ENCODE peak calls at places on chromosome 20, in nine cellular contexts. O, F, T, P, R, Q, J, E and N are unnamed samples.

GRCh38 chr20:41086402-41087324 is 50.7 kb upstream of the PLCG1 start:
- DNase-seq in R (no peak), F (no peak), P (no peak), J (no peak), T (no peak), E (no peak), Q (no peak), O (no peak), N (no peak)

GRCh38 chr20:34256629-34257124 is 15.5 kb downstream of the ASIP start:
- DNase-seq in P (no peak), R (no peak), Q (no peak), O (no peak), T (no peak), E (no peak), J (no peak), F (no peak), N (no peak)

GRCh38 chr20:16260911-16261310 is 312.3 kb downstream of the KIF16B start:
- DNase-seq in J (no peak), F (peak), P (no peak), E (no peak), R (no peak), O (no peak), Q (no peak), T (no peak), N (no peak)

GRCh38 chr20:13638162-13638495 is 603 bp downstream of the TASP1 start:
- DNase-seq in R (peak), F (peak), E (no peak), T (no peak), O (no peak), Q (no peak), P (no peak), J (no peak), N (no peak)

GRCh38 chr20:33299111-33299603 is 16.1 kb downstream of the BPIFB1 start:
- DNase-seq in P (peak), T (peak), Q (peak), E (peak), J (peak), F (peak), O (peak), R (peak), N (no peak)

GRCh38 chr20:19770375-19770774 is 12.3 kb downstream of the RIN2 start:
- DNase-seq in J (no peak), F (no peak), E (no peak), T (no peak), P (no peak), Q (no peak), O (no peak), R (no peak), N (no peak)

GRCh38 chr20:5432030-5432429 is 115.3 kb upstream of the PROKR2 start:
- DNase-seq in J (no peak), O (no peak), E (no peak), F (no peak), Q (no peak), R (no peak), T (no peak), P (no peak), N (no peak)

GRCh38 chr20:61764471-61765020 is 301.1 kb downstream of the TAF4 start:
- DNase-seq in E (no peak), J (no peak), O (peak), T (no peak), R (no peak), F (no peak), P (no peak), Q (no peak), N (no peak)

GRCh38 chr20:19256085-19256484 is 43.6 kb downstream of the SLC24A3 start:
- DNase-seq in T (no peak), Q (no peak), J (no peak), E (no peak), F (no peak), O (no peak), P (no peak), R (no peak), N (no peak)

GRCh38 chr20:35511814-35512420 is 17.5 kb downstream of the C20orf173 start:
- DNase-seq in Q (peak), E (no peak), P (no peak), J (no peak), O (no peak), F (peak), R (peak), T (no peak), N (no peak)

GRCh38 chr20:32893878-32894483 is 35.3 kb downstream of the EFCAB8 start:
- DNase-seq in R (peak), F (no peak), E (no peak), O (no peak), T (no peak), Q (peak), J (no peak), P (no peak), N (no peak)

GRCh38 chr20:37968726-37969401 is 64.4 kb downstream of the TTI1 start:
- DNase-seq in F (no peak), J (no peak), Q (no peak), O (no peak), R (peak), T (no peak), P (no peak), E (no peak), N (no peak)

GRCh38 chr20:32789896-32790750 is 27.9 kb downstream of the DNMT3B start:
- DNase-seq in O (peak), F (peak), Q (peak), J (peak), R (peak), E (peak), P (peak), T (peak), N (peak)

GRCh38 chr20:24676353-24676977 is 207.0 kb downstream of the SYNDIG1 start:
- DNase-seq in E (peak), Q (no peak), R (no peak), O (no peak), F (no peak), T (no peak), J (no peak), P (no peak), N (no peak)

GRCh38 chr20:5786930-5787826 is 37.0 kb downstream of the SHLD1 start:
- DNase-seq in F (peak), O (no peak), E (no peak), P (no peak), Q (no peak), R (no peak), J (no peak), T (no peak), N (no peak)

GRCh38 chr20:48819813-48820648 is 7.8 kb downstream of the PREX1 start:
- DNase-seq in J (no peak), O (no peak), Q (peak), F (no peak), T (no peak), E (no peak), P (no peak), R (no peak), N (no peak)

GRCh38 chr20:38180781-38181180 is 15.7 kb upstream of the TGM2 start:
- DNase-seq in T (no peak), R (no peak), Q (no peak), F (peak), J (no peak), P (no peak), O (peak), E (no peak), N (no peak)

GRCh38 chr20:10313701-10314100 is 95.1 kb downstream of the SNAP25 start:
- DNase-seq in P (no peak), E (no peak), Q (no peak), R (peak), J (no peak), O (no peak), T (no peak), F (no peak), N (no peak)

GRCh38 chr20:4835244-4836177 is 113.8 kb downstream of the PRND start:
- DNase-seq in P (no peak), O (peak), J (peak), T (no peak), E (no peak), R (no peak), Q (no peak), F (peak), N (no peak)

GRCh38 chr20:21656299-21657067 is 49.0 kb upstream of the PAX1 start:
- DNase-seq in O (no peak), E (no peak), T (no peak), F (no peak), J (no peak), P (no peak), R (no peak), Q (no peak), N (no peak)

GRCh38 chr20:61310954-61311353 is 58.9 kb downstream of the CDH4 start:
- DNase-seq in E (no peak), F (no peak), R (no peak), T (no peak), O (no peak), P (no peak), Q (no peak), J (no peak), N (no peak)

GRCh38 chr20:44463466-44463865 is 12.2 kb upstream of the TTPAL start:
- DNase-seq in R (no peak), F (no peak), O (no peak), E (no peak), J (no peak), P (no peak), Q (no peak), T (no peak), N (no peak)

GRCh38 chr20:44460795-44461141 is 14.9 kb upstream of the TTPAL start:
- DNase-seq in E (no peak), J (no peak), R (peak), O (no peak), T (no peak), P (no peak), Q (peak), F (peak), N (no peak)

GRCh38 chr20:44464514-44464913 is 11.2 kb upstream of the TTPAL start:
- DNase-seq in E (no peak), Q (no peak), T (no peak), J (no peak), P (no peak), O (no peak), F (no peak), R (no peak), N (no peak)

GRCh38 chr20:44461803-44462174 is 13.9 kb upstream of the TTPAL start:
- DNase-seq in Q (no peak), P (no peak), T (no peak), F (no peak), E (no peak), J (no peak), O (no peak), R (no peak), N (no peak)

DNA sequence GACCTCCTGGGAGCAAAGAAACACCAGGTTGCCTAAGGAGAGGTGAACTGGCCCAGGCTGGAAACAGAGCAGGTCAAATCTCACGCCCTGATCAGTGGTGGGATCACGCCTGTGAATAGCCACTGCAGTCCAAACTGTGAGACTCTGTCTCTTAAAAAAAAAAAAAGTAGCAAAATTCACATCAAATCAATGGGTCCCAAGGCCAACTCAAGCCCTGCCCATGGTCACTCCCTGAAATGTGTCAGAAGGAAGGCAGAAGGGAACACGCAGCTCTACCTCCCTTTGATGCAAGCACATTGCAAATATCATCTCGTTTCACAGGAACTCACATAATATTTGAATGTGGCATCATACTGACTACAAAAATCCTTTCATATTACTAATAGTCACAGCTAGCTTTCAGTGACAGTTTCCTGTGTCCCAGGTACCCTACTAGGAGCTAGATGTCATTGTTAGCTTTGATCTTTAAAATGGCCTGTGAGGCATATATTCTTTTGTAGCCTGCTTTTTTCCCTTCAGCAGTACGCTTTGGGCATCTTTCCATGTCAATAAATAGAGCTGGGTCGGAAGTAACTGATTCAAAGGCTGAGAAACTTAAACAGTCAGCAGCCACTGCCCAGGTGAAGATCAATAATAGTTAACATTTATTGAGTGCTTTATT is 14.4 kb upstream of the TTPAL start:
- DNase-seq in R (no peak), F (no peak), Q (no peak), J (no peak), P (no peak), T (no peak), O (no peak), E (no peak), N (no peak)
- TF ChIP-seq CTCF in R (no peak), F (no peak), Q (peak), J (no peak), P (no peak), T (no peak), O (no peak), E (no peak), N (no peak)

GRCh38 chr20:46978871-46979536 is 84.4 kb downstream of the EYA2 start:
- DNase-seq in F (no peak), Q (no peak), P (no peak), E (no peak), J (no peak), O (no peak), R (no peak), T (no peak), N (no peak)

GRCh38 chr20:46979603-46980241 is 85.1 kb downstream of the EYA2 start:
- DNase-seq in J (no peak), R (no peak), T (no peak), E (no peak), F (no peak), P (no peak), Q (peak), O (no peak), N (no peak)

GRCh38 chr20:46975976-46976375 is 81.3 kb downstream of the EYA2 start:
- DNase-seq in T (no peak), P (no peak), E (no peak), J (no peak), Q (no peak), F (no peak), O (no peak), R (no peak), N (no peak)

GRCh38 chr20:46977204-46977603 is 82.6 kb downstream of the EYA2 start:
- DNase-seq in O (no peak), T (no peak), R (no peak), E (no peak), J (no peak), Q (no peak), F (no peak), P (no peak), N (no peak)

DNA sequence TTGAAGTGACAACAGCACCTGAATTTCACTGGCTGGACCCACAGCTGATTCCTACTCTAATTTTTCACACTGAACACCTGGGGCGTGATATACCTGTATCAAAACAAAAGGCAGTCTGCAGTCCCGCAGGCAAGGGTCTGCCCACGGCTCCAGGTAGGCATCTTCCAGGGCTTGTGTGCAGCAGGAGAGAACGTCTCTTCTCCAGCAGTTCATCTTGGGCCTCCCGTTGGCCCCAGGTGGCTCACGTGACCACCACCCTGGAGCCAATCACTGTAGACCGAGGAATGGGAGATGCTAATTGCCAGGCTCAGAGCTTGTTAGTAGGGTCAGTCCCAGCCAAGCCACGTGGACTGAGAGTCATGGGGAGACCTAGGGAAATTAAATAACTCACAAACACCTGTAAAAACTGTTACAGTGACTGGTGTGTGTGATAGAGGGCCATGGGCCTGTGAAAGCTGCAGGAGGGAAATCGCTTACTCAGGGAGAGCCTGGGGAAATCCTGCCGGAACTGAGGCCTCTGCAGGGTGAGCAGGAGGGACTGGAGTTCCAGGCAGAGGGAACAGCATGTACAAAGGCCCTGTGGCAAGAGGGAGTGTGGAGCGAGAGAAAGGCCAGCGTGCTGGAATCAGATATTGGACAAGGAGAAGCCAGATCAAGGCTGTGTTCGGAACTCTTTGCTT is 83.4 kb downstream of the EYA2 start:
- DNase-seq in O (no peak), J (no peak), Q (no peak), R (no peak), T (no peak), F (no peak), E (no peak), P (no peak), N (no peak)
- H3K27ac ChIP-seq in O (no peak), J (no peak), Q (no peak), R (no peak), T (no peak), F (no peak), E (no peak), P (no peak), N (no peak)

GRCh38 chr20:36862857-36863668 is 12.9 kb upstream of the TLDC2 start:
- DNase-seq in Q (no peak), E (no peak), P (no peak), F (no peak), T (no peak), O (no peak), R (peak), J (no peak), N (no peak)
- H3K4me3 ChIP-seq in Q (peak), E (peak), P (peak), F (no peak), T (peak), O (peak), R (peak), J (peak), N (peak)

GRCh38 chr20:58691773-58692578 is 624 bp upstream of the NPEPL1 start:
- DNase-seq in R (no peak), E (peak), P (peak), O (peak), T (no peak), Q (no peak), F (no peak), J (peak), N (no peak)

GRCh38 chr20:58691405-58691772 is 1.2 kb upstream of the NPEPL1 start:
- DNase-seq in R (no peak), P (no peak), T (no peak), Q (no peak), O (no peak), F (no peak), E (no peak), J (no peak), N (no peak)

GRCh38 chr20:58694241-58695083 is 1.9 kb downstream of the NPEPL1 start:
- DNase-seq in F (no peak), P (peak), E (peak), T (no peak), Q (no peak), R (no peak), J (no peak), O (no peak), N (no peak)

GRCh38 chr20:58693226-58694006 is 816 bp downstream of the NPEPL1 start:
- DNase-seq in F (no peak), P (peak), E (peak), R (peak), T (no peak), J (no peak), O (no peak), Q (no peak), N (no peak)

GRCh38 chr20:58692579-58693225 is at the start of gene NPEPL1:
- DNase-seq in F (peak), T (no peak), Q (peak), R (peak), O (peak), J (peak), E (peak), P (peak), N (no peak)
- TF ChIP-seq CTCF in F (no peak), T (no peak), Q (no peak), R (no peak), O (no peak), J (peak), E (no peak), P (no peak), N (no peak)

DNA sequence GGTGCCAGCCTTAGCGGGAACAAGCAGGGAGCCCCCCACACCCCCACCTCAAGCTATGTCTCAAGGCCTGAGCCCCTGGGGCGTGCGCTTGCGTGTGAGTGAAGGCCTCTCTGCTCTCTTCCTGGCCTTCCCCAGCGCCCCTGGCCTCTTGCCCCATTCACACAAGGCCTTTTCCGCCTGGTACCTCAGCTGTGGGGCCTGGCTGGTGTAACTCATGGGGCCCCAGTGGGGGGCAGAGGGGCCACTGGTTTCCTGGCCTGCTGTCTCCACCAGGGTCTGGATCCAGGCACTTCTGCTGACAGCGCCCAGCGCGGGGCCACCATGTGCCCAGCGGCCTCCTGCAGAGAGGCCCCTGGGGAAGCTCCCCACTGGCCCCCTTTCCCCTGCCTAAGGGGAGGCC is 34.7 kb downstream of the GNAS-AS1 start:
- DNase-seq in T (no peak), Q (no peak), R (no peak), E (no peak), J (no peak), O (no peak), P (no peak), F (no peak), N (no peak)
- H3K27ac ChIP-seq in T (no peak), Q (no peak), R (no peak), E (no peak), J (no peak), O (no peak), P (no peak), F (no peak), N (no peak)

GRCh38 chr20:23643665-23644064 is 5.9 kb upstream of the CST3 start:
- DNase-seq in F (no peak), P (no peak), J (no peak), Q (no peak), R (no peak), E (no peak), O (no peak), T (no peak), N (no peak)
- H3K4me3 ChIP-seq in F (no peak), P (no peak), J (no peak), Q (no peak), R (no peak), E (no peak), O (no peak), T (no peak), N (no peak)

GRCh38 chr20:44477151-44477550 is 1.5 kb downstream of the TTPAL start:
- DNase-seq in J (no peak), R (no peak), F (peak), P (no peak), O (no peak), T (no peak), E (no peak), Q (no peak), N (no peak)

GRCh38 chr20:44479643-44480042 is 4.0 kb downstream of the TTPAL start:
- DNase-seq in E (no peak), T (no peak), O (no peak), R (no peak), J (no peak), P (no peak), F (no peak), Q (peak), N (no peak)

GRCh38 chr20:44478188-44478587 is 2.5 kb downstream of the TTPAL start:
- DNase-seq in P (no peak), E (no peak), R (no peak), T (no peak), F (no peak), O (no peak), Q (no peak), J (no peak), N (no peak)

GRCh38 chr20:44475372-44475693 is 341 bp upstream of the TTPAL start:
- DNase-seq in J (no peak), Q (no peak), R (no peak), P (no peak), T (no peak), O (no peak), F (no peak), E (no peak), N (no peak)

GRCh38 chr20:44475694-44476560 is at the start of gene TTPAL:
- DNase-seq in R (peak), E (peak), J (peak), F (peak), Q (peak), O (peak), T (peak), P (peak), N (peak)
- TF ChIP-seq CTCF in R (no peak), E (peak), J (peak), F (no peak), Q (peak), O (no peak), T (peak), P (no peak), N (no peak)

GRCh38 chr20:39825950-39826349 is 863.1 kb downstream of the MAFB start:
- DNase-seq in E (no peak), F (peak), T (no peak), P (no peak), J (no peak), R (no peak), Q (no peak), O (no peak), N (no peak)
- H3K27ac ChIP-seq in E (no peak), F (no peak), T (no peak), P (no peak), J (no peak), R (no peak), Q (no peak), O (no peak), N (no peak)

GRCh38 chr20:53939554-53940355 is 130.6 kb downstream of the BCAS1 start:
- DNase-seq in F (peak), E (peak), J (peak), P (peak), T (peak), R (peak), O (peak), Q (peak), N (peak)

GRCh38 chr20:53940883-53941546 is 129.4 kb downstream of the BCAS1 start:
- DNase-seq in F (peak), R (peak), P (no peak), O (no peak), E (no peak), Q (peak), T (no peak), J (no peak), N (no peak)

GRCh38 chr20:53941680-53942079 is 128.7 kb downstream of the BCAS1 start:
- DNase-seq in T (no peak), O (no peak), J (no peak), E (no peak), R (no peak), F (no peak), P (no peak), Q (no peak), N (no peak)

GRCh38 chr20:53938739-53939138 is 131.7 kb downstream of the BCAS1 start:
- DNase-seq in R (no peak), F (no peak), T (no peak), J (no peak), E (no peak), O (no peak), Q (no peak), P (no peak), N (no peak)

GRCh38 chr20:53940356-53940694 is 130.1 kb downstream of the BCAS1 start:
- DNase-seq in F (no peak), T (no peak), E (no peak), Q (no peak), P (no peak), R (no peak), O (no peak), J (no peak), N (no peak)
- H3K4me3 ChIP-seq in F (no peak), T (no peak), E (no peak), Q (peak), P (no peak), R (peak), O (no peak), J (peak), N (peak)